ENCODE peak calls at places on chromosomes 6 and 20, in four cellular contexts. M is AG08395, S is LoVo, U is mesenteric fat pad. K is an unnamed sample.

GRCh38 chr6:31107052-31107451 is 5.3 kb downstream of the C6orf15 start:
- DNase-seq in S (no peak), U (no peak), M (no peak), K (no peak)

GRCh38 chr20:50886184-50886790 is 45.0 kb downstream of the ADNP start:
- DNase-seq in M (no peak), U (no peak), S (no peak), K (no peak)

GRCh38 chr6:36757206-36757605 is 59.6 kb downstream of the RAB44 start:
- DNase-seq in S (no peak), U (no peak), M (no peak), K (no peak)

GRCh38 chr6:77373955-77374354 is 89.3 kb downstream of the HTR1B start:
- DNase-seq in S (no peak), U (no peak), M (no peak), K (no peak)

GRCh38 chr6:21022343-21023107 is 488.3 kb downstream of the CDKAL1 start:
- DNase-seq in S (peak; percentile 83), M (no peak), U (no peak), K (no peak)

GRCh38 chr20:21702553-21703467 is 2.7 kb upstream of the PAX1 start:
- DNase-seq in S (no peak), U (peak; percentile 68), M (peak; percentile 60), K (peak; percentile 6)

GRCh38 chr6:133501675-133502275 is 260.6 kb downstream of the EYA4 start:
- DNase-seq in U (no peak), M (no peak), S (no peak), K (no peak)

GRCh38 chr6:106124437-106125423 is 38.6 kb downstream of the PRDM1 start:
- DNase-seq in U (no peak), S (no peak), M (no peak), K (no peak)

K was measured in NCI-H1048.